ENCODE peak calls at places on chromosomes 13 and 19, in four cellular contexts. X, Z, Q and K are unnamed samples.

GRCh38 chr19:57559008-57559403 is 657 bp downstream of the ZNF550 start:
- DNase-seq in X (no peak), Z (no peak), Q (no peak), K (peak)

GRCh38 chr19:53086949-53087348 is 16.3 kb downstream of the ZNF160 start:
- DNase-seq in X (no peak), Z (no peak), Q (no peak), K (no peak)

GRCh38 chr19:6718741-6719539 is 1.5 kb downstream of the C3 start:
- DNase-seq in X (no peak), Z (no peak), Q (no peak), K (peak)

GRCh38 chr19:4328243-4328990 is 10.2 kb downstream of the STAP2 start:
- DNase-seq in X (peak), Z (no peak), Q (peak), K (peak)

GRCh38 chr13:52128714-52129700 is at the start of gene NEK5:
- DNase-seq in X (peak), Z (peak), Q (peak), K (peak)

GRCh38 chr19:50333235-50333736 is 4.1 kb upstream of the KCNC3 start:
- DNase-seq in X (peak), Z (peak), Q (peak), K (peak)

GRCh38 chr13:49536144-49536873 is 40.6 kb downstream of the PHF11 start:
- DNase-seq in X (no peak), Z (no peak), Q (no peak), K (no peak)

GRCh38 chr19:34136127-34136526 is 36.2 kb upstream of the LSM14A start:
- DNase-seq in X (no peak), Z (no peak), Q (no peak), K (no peak)

GRCh38 chr13:105778196-105778595 is 757.3 kb downstream of the EFNB2 start:
- DNase-seq in X (no peak), Z (no peak), Q (no peak), K (no peak)

GRCh38 chr19:13208131-13208963 is 58.1 kb downstream of the IER2 start:
- DNase-seq in X (peak), Z (no peak), Q (peak), K (no peak)

GRCh38 chr13:113999618-113999910 is 25.7 kb upstream of the C13orf46 start:
- DNase-seq in X (no peak), Z (no peak), Q (no peak), K (no peak)